ENCODE peak calls at places on chromosomes 5 and 9, in eight cellular contexts. K is sigmoid colon, C is transverse colon, Q is tibial nerve, T is suprapubic skin, L is SK-N-SH, H is stomach, W is HepG2. Y is an unnamed sample. For H3K36me3, the result is how much of the 10 kb centered on the place peaks cover.

GRCh38 chr9:78533500-78533899 is 236.6 kb downstream of the PSAT1 start:
- DNase-seq in K (no peak), C (no peak), Q (no peak), T (no peak), L (no peak), H (no peak), W (no peak), Y (no peak)

GRCh38 chr9:111662851-111663823 is 1.7 kb downstream of the GNG10 start:
- DNase-seq in K (no peak), C (no peak), Q (no peak), T (no peak), L (no peak), H (no peak), W (no peak), Y (no peak)

GRCh38 chr5:133714161-133714915 is 102.0 kb upstream of the FSTL4 start:
- DNase-seq in K (no peak), C (no peak), Q (no peak), T (peak), L (peak), H (no peak), W (no peak), Y (no peak)

GRCh38 chr5:16617272-16617973 is 626 bp upstream of the RETREG1 start:
- DNase-seq in K (no peak), C (peak), Q (no peak), T (no peak), L (peak), H (no peak), W (no peak), Y (no peak)

GRCh38 chr9:137380606-137381005 is 42.4 kb downstream of the EXD3 start:
- DNase-seq in K (peak), C (no peak), Q (no peak), T (no peak), L (peak), H (no peak), W (no peak), Y (peak)

GRCh38 chr9:86732514-86732913 is 214.8 kb downstream of the GAS1 start:
- DNase-seq in K (peak), C (no peak), Q (peak), T (no peak), L (no peak), H (no peak), W (no peak), Y (no peak)

GRCh38 chr5:54254482-54255198 is 55.7 kb downstream of the ARL15 start:
- DNase-seq in K (no peak), C (no peak), Q (no peak), T (no peak), L (no peak), H (no peak), W (peak), Y (no peak)

GRCh38 chr5:150138551-150139265 is 16.9 kb downstream of the PDGFRB start:
- DNase-seq in K (no peak), C (no peak), Q (peak), T (no peak), L (peak), H (peak), W (peak), Y (peak)

GRCh38 chr5:157665467-157666085 is 5.8 kb upstream of the C5orf52 start:
- DNase-seq in K (no peak), C (no peak), Q (no peak), T (no peak), L (no peak), H (no peak), W (peak), Y (no peak)

GRCh38 chr5:78320461-78320860 is 26.0 kb upstream of the AP3B1 start:
- DNase-seq in K (no peak), C (no peak), Q (peak), T (no peak), L (peak), H (no peak), W (peak), Y (no peak)

GRCh38 chr5:78326930-78327329 is 32.4 kb upstream of the AP3B1 start:
- DNase-seq in K (no peak), C (no peak), Q (no peak), T (no peak), L (no peak), H (no peak), W (no peak), Y (no peak)

GRCh38 chr5:78318337-78318736 is 23.8 kb upstream of the AP3B1 start:
- DNase-seq in K (no peak), C (no peak), Q (no peak), T (no peak), L (no peak), H (no peak), W (no peak), Y (no peak)

GRCh38 chr5:78327761-78328510 is 32.5 kb upstream of the SCAMP1 start:
- DNase-seq in K (no peak), C (no peak), Q (no peak), T (no peak), L (no peak), H (peak), W (no peak), Y (no peak)

GRCh38 chr5:78323241-78323640 is 28.7 kb upstream of the AP3B1 start:
- DNase-seq in K (no peak), C (no peak), Q (no peak), T (no peak), L (no peak), H (no peak), W (no peak), Y (no peak)
- TF ChIP-seq EP300 in K (no peak), C (no peak), Q (no peak), T (no peak), L (no peak), H (no peak), W (no peak), Y (no peak)

GRCh38 chr5:77431719-77432118 is 60.4 kb downstream of the WDR41 start:
- DNase-seq in K (no peak), C (no peak), Q (no peak), T (no peak), L (no peak), H (no peak), W (no peak), Y (no peak)
- H3K36me3 ChIP-seq in K (under half), C (under half), Q (under half), T (half or more), L (under half), H (under half), W (under half), Y (under half)

GRCh38 chr5:6859001-6859400 is 145.8 kb downstream of the TENT4A start:
- DNase-seq in K (no peak), C (no peak), Q (no peak), T (no peak), L (no peak), H (no peak), W (no peak), Y (no peak)

GRCh38 chr5:6859951-6860638 is 146.9 kb downstream of the TENT4A start:
- DNase-seq in K (no peak), C (no peak), Q (no peak), T (no peak), L (no peak), H (no peak), W (no peak), Y (no peak)

GRCh38 chr5:6861667-6862066 is 148.4 kb downstream of the TENT4A start:
- DNase-seq in K (no peak), C (no peak), Q (no peak), T (no peak), L (no peak), H (no peak), W (no peak), Y (no peak)

GRCh38 chr5:6856658-6857057 is 143.4 kb downstream of the TENT4A start:
- DNase-seq in K (no peak), C (no peak), Q (no peak), T (no peak), L (peak), H (no peak), W (no peak), Y (no peak)

GRCh38 chr5:6858419-6858818 is 145.2 kb downstream of the TENT4A start:
- DNase-seq in K (no peak), C (no peak), Q (no peak), T (no peak), L (no peak), H (no peak), W (no peak), Y (no peak)
- TF ChIP-seq EP300 in K (no peak), C (no peak), Q (no peak), T (no peak), L (no peak), H (no peak), W (no peak), Y (no peak)

GRCh38 chr5:140551872-140552271 is 4.4 kb downstream of the EIF4EBP3 start:
- DNase-seq in K (no peak), C (no peak), Q (no peak), T (no peak), L (no peak), H (no peak), W (no peak), Y (no peak)

GRCh38 chr5:140555747-140556312 is 1.4 kb downstream of the SRA1 start:
- DNase-seq in K (no peak), C (no peak), Q (no peak), T (no peak), L (peak), H (no peak), W (no peak), Y (no peak)

GRCh38 chr5:140554454-140554853 is 2.8 kb downstream of the SRA1 start:
- DNase-seq in K (no peak), C (no peak), Q (no peak), T (no peak), L (no peak), H (no peak), W (no peak), Y (no peak)

GRCh38 chr5:140556438-140556837 is 835 bp downstream of the SRA1 start:
- DNase-seq in K (no peak), C (no peak), Q (no peak), T (no peak), L (peak), H (no peak), W (no peak), Y (no peak)

DNA sequence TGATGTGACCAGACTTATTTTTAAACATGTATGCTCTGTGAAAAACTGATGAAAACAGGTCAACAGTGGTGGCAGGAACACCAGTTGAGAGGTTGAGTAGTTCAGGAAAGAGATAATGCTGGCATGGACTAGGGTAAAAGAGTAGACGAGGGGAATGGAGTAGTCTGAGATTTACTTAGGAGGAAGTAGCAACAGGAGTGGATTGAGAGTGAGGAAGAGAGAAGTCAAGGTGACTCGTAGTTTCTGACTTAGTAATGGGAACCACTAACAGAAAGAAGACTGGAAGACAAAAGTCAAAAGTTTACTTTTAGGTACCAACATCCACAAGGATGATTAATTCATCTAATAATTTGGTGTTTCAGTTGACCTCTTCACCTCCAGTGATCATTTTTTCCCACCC is 3.6 kb downstream of the SRA1 start:
- DNase-seq in K (no peak), C (no peak), Q (no peak), T (no peak), L (no peak), H (no peak), W (no peak), Y (no peak)
- H3K36me3 ChIP-seq in K (under half), C (under half), Q (under half), T (under half), L (under half), H (under half), W (under half), Y (under half)

Y was measured in ovary.